ENCODE peak calls at places on chromosomes 11 and 22, in ten cellular contexts. One of them, this sample, is unnamed.

GRCh38 chr11:118996926-118997626 is 862 bp upstream of the CENATAC start:
- DNase-seq in PC-9: no peak
- DNase-seq in fibroblast of lung: no peak
- DNase-seq in tibial artery: no peak
- DNase-seq in breast epithelium: no peak
- DNase-seq in OCI-LY7: peak
- DNase-seq in esophagus muscularis mucosa: no peak
- DNase-seq in fibroblast of mammary gland: peak
- DNase-seq in sigmoid colon: no peak
- DNase-seq in AG10803: peak
- DNase-seq in this sample: no peak

GRCh38 chr11:120331301-120331966 is 4.8 kb upstream of the ARHGEF12 start:
- DNase-seq in breast epithelium: no peak
- DNase-seq in tibial artery: no peak
- DNase-seq in AG10803: peak
- DNase-seq in OCI-LY7: no peak
- DNase-seq in esophagus muscularis mucosa: no peak
- DNase-seq in fibroblast of mammary gland: peak
- DNase-seq in fibroblast of lung: peak
- DNase-seq in sigmoid colon: no peak
- DNase-seq in PC-9: peak
- DNase-seq in this sample: peak

GRCh38 chr11:57331720-57332119 is 4.0 kb downstream of the SSRP1 start:
- DNase-seq in fibroblast of lung: no peak
- DNase-seq in sigmoid colon: no peak
- DNase-seq in OCI-LY7: no peak
- DNase-seq in PC-9: no peak
- DNase-seq in fibroblast of mammary gland: no peak
- DNase-seq in AG10803: no peak
- DNase-seq in esophagus muscularis mucosa: no peak
- DNase-seq in breast epithelium: no peak
- DNase-seq in tibial artery: no peak
- DNase-seq in this sample: no peak

GRCh38 chr11:18243783-18244362 is 4.6 kb downstream of the SAA2 start:
- DNase-seq in tibial artery: peak
- DNase-seq in PC-9: peak
- DNase-seq in AG10803: peak
- DNase-seq in esophagus muscularis mucosa: no peak
- DNase-seq in fibroblast of mammary gland: peak
- DNase-seq in sigmoid colon: no peak
- DNase-seq in fibroblast of lung: peak
- DNase-seq in breast epithelium: no peak
- DNase-seq in OCI-LY7: peak
- DNase-seq in this sample: peak

GRCh38 chr11:33910960-33911339 is 19.1 kb upstream of the LMO2 start:
- DNase-seq in sigmoid colon: no peak
- DNase-seq in OCI-LY7: no peak
- DNase-seq in esophagus muscularis mucosa: no peak
- DNase-seq in breast epithelium: no peak
- DNase-seq in fibroblast of lung: no peak
- DNase-seq in tibial artery: no peak
- DNase-seq in PC-9: no peak
- DNase-seq in AG10803: no peak
- DNase-seq in fibroblast of mammary gland: no peak
- DNase-seq in this sample: no peak

GRCh38 chr22:21902296-21903087 is 35.0 kb upstream of the MAPK1 start:
- DNase-seq in esophagus muscularis mucosa: no peak
- DNase-seq in fibroblast of lung: no peak
- DNase-seq in AG10803: no peak
- DNase-seq in tibial artery: no peak
- DNase-seq in sigmoid colon: no peak
- DNase-seq in OCI-LY7: no peak
- DNase-seq in breast epithelium: no peak
- DNase-seq in fibroblast of mammary gland: no peak
- DNase-seq in PC-9: no peak
- DNase-seq in this sample: no peak

GRCh38 chr22:29580200-29580810 is 608 bp downstream of the NIPSNAP1 start:
- DNase-seq in esophagus muscularis mucosa: no peak
- DNase-seq in PC-9: no peak
- DNase-seq in fibroblast of mammary gland: no peak
- DNase-seq in tibial artery: no peak
- DNase-seq in fibroblast of lung: no peak
- DNase-seq in AG10803: no peak
- DNase-seq in OCI-LY7: peak
- DNase-seq in breast epithelium: no peak
- DNase-seq in sigmoid colon: no peak
- DNase-seq in this sample: no peak

GRCh38 chr11:48081151-48082010 is 101.0 kb downstream of the PTPRJ start:
- DNase-seq in breast epithelium: peak
- DNase-seq in sigmoid colon: peak
- DNase-seq in fibroblast of lung: peak
- DNase-seq in AG10803: peak
- DNase-seq in PC-9: no peak
- DNase-seq in OCI-LY7: peak
- DNase-seq in esophagus muscularis mucosa: no peak
- DNase-seq in fibroblast of mammary gland: peak
- DNase-seq in tibial artery: peak
- DNase-seq in this sample: peak

GRCh38 chr11:41074318-41074717 is 385.1 kb downstream of the LRRC4C start:
- DNase-seq in esophagus muscularis mucosa: no peak
- DNase-seq in fibroblast of mammary gland: no peak
- DNase-seq in fibroblast of lung: no peak
- DNase-seq in tibial artery: no peak
- DNase-seq in sigmoid colon: no peak
- DNase-seq in AG10803: no peak
- DNase-seq in OCI-LY7: no peak
- DNase-seq in PC-9: no peak
- DNase-seq in breast epithelium: no peak
- DNase-seq in this sample: no peak

GRCh38 chr11:85723088-85723487 is 37.1 kb upstream of the CCDC89 start:
- DNase-seq in sigmoid colon: no peak
- DNase-seq in OCI-LY7: no peak
- DNase-seq in breast epithelium: peak
- DNase-seq in AG10803: no peak
- DNase-seq in fibroblast of mammary gland: no peak
- DNase-seq in fibroblast of lung: no peak
- DNase-seq in PC-9: peak
- DNase-seq in tibial artery: no peak
- DNase-seq in esophagus muscularis mucosa: no peak
- DNase-seq in this sample: no peak

DNA sequence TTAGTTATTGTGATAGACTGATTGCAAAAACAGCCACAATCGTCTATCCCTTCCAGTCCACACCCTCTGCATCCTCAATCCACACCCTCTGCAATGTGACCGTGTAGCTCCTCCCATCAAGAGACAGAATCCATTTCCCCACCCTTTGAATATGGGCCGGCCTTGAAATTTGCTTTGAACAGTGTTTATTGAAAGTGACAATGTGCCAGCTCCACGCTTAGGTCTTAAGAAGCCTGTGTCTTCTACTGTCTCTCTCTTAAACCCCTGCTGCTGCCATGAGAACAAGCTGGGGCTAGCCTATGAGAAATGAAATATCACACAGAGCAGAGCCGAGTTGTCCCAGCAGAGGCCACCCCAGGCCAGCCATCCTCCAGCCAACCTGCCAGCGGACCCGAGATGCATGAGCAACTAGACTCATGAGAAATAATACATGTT is 22.3 kb upstream of the MICAL2 start:
- DNase-seq in OCI-LY7: no peak
- DNase-seq in fibroblast of mammary gland: peak
- DNase-seq in breast epithelium: peak
- DNase-seq in tibial artery: peak
- DNase-seq in sigmoid colon: peak
- DNase-seq in esophagus muscularis mucosa: no peak
- DNase-seq in PC-9: peak
- DNase-seq in AG10803: peak
- DNase-seq in fibroblast of lung: peak
- DNase-seq in this sample: peak
- TF ChIP-seq CTCF in OCI-LY7: no peak
- TF ChIP-seq CTCF in fibroblast of mammary gland: peak
- TF ChIP-seq CTCF in breast epithelium: peak
- TF ChIP-seq CTCF in tibial artery: peak
- TF ChIP-seq CTCF in sigmoid colon: no peak
- TF ChIP-seq CTCF in esophagus muscularis mucosa: peak
- TF ChIP-seq CTCF in PC-9: no peak
- TF ChIP-seq CTCF in AG10803: peak
- TF ChIP-seq CTCF in fibroblast of lung: peak
- TF ChIP-seq CTCF in this sample: peak

GRCh38 chr11:73649206-73649605 is 2.8 kb downstream of the PLEKHB1 start:
- DNase-seq in fibroblast of lung: no peak
- DNase-seq in OCI-LY7: no peak
- DNase-seq in esophagus muscularis mucosa: no peak
- DNase-seq in breast epithelium: no peak
- DNase-seq in fibroblast of mammary gland: no peak
- DNase-seq in tibial artery: no peak
- DNase-seq in PC-9: no peak
- DNase-seq in sigmoid colon: no peak
- DNase-seq in AG10803: no peak
- DNase-seq in this sample: no peak

GRCh38 chr11:73645570-73645969 is 811 bp upstream of the PLEKHB1 start:
- DNase-seq in PC-9: no peak
- DNase-seq in breast epithelium: no peak
- DNase-seq in AG10803: no peak
- DNase-seq in tibial artery: no peak
- DNase-seq in OCI-LY7: no peak
- DNase-seq in sigmoid colon: no peak
- DNase-seq in fibroblast of lung: no peak
- DNase-seq in esophagus muscularis mucosa: no peak
- DNase-seq in fibroblast of mammary gland: no peak
- DNase-seq in this sample: no peak

GRCh38 chr11:73648629-73649046 is 2.3 kb downstream of the PLEKHB1 start:
- DNase-seq in tibial artery: no peak
- DNase-seq in fibroblast of lung: no peak
- DNase-seq in PC-9: no peak
- DNase-seq in fibroblast of mammary gland: no peak
- DNase-seq in esophagus muscularis mucosa: no peak
- DNase-seq in AG10803: no peak
- DNase-seq in OCI-LY7: no peak
- DNase-seq in sigmoid colon: no peak
- DNase-seq in breast epithelium: no peak
- DNase-seq in this sample: no peak

GRCh38 chr11:73647459-73648100 is 1.2 kb downstream of the PLEKHB1 start:
- DNase-seq in AG10803: peak
- DNase-seq in tibial artery: peak
- DNase-seq in PC-9: peak
- DNase-seq in breast epithelium: peak
- DNase-seq in sigmoid colon: peak
- DNase-seq in fibroblast of mammary gland: peak
- DNase-seq in esophagus muscularis mucosa: peak
- DNase-seq in OCI-LY7: peak
- DNase-seq in fibroblast of lung: peak
- DNase-seq in this sample: peak

GRCh38 chr11:73645972-73646631 is at the start of gene PLEKHB1:
- DNase-seq in fibroblast of lung: no peak
- DNase-seq in AG10803: no peak
- DNase-seq in fibroblast of mammary gland: peak
- DNase-seq in sigmoid colon: no peak
- DNase-seq in OCI-LY7: no peak
- DNase-seq in breast epithelium: no peak
- DNase-seq in PC-9: no peak
- DNase-seq in esophagus muscularis mucosa: no peak
- DNase-seq in tibial artery: no peak
- DNase-seq in this sample: peak
- H3K4me3 ChIP-seq in fibroblast of lung: no peak
- H3K4me3 ChIP-seq in AG10803: no peak
- H3K4me3 ChIP-seq in fibroblast of mammary gland: peak
- H3K4me3 ChIP-seq in sigmoid colon: no peak
- H3K4me3 ChIP-seq in OCI-LY7: peak
- H3K4me3 ChIP-seq in breast epithelium: no peak
- H3K4me3 ChIP-seq in PC-9: peak
- H3K4me3 ChIP-seq in esophagus muscularis mucosa: peak
- H3K4me3 ChIP-seq in tibial artery: peak
- H3K4me3 ChIP-seq in this sample: no peak

GRCh38 chr11:105273660-105274280 is 134.2 kb upstream of the CARD18 start:
- DNase-seq in tibial artery: no peak
- DNase-seq in breast epithelium: no peak
- DNase-seq in fibroblast of mammary gland: no peak
- DNase-seq in OCI-LY7: no peak
- DNase-seq in AG10803: no peak
- DNase-seq in esophagus muscularis mucosa: no peak
- DNase-seq in PC-9: no peak
- DNase-seq in fibroblast of lung: no peak
- DNase-seq in sigmoid colon: no peak
- DNase-seq in this sample: no peak
- TF ChIP-seq CTCF in tibial artery: no peak
- TF ChIP-seq CTCF in breast epithelium: no peak
- TF ChIP-seq CTCF in fibroblast of mammary gland: no peak
- TF ChIP-seq CTCF in OCI-LY7: no peak
- TF ChIP-seq CTCF in AG10803: no peak
- TF ChIP-seq CTCF in esophagus muscularis mucosa: no peak
- TF ChIP-seq CTCF in PC-9: no peak
- TF ChIP-seq CTCF in fibroblast of lung: no peak
- TF ChIP-seq CTCF in sigmoid colon: no peak
- TF ChIP-seq CTCF in this sample: no peak

DNA sequence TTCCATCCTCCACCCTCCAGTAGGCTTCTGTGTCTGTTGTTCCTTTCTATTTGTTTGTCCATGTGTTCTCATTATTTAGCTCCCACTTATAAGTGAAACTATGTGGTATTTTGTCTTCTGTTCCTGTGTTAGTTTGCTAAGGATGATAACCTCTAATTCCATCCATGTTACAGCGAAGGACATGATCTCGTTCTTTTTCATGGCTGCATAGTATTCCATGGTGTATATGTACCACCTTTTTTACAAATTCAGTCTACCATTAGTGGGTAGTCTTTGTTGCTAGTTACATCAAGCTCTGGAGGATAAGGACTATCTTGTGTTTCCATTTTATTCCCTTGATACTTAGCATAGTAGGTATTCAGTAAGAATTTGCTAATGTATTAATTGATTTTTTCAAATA is 664.2 kb upstream of the FAT3 start:
- DNase-seq in OCI-LY7: no peak
- DNase-seq in fibroblast of lung: no peak
- DNase-seq in tibial artery: no peak
- DNase-seq in breast epithelium: no peak
- DNase-seq in sigmoid colon: no peak
- DNase-seq in AG10803: no peak
- DNase-seq in esophagus muscularis mucosa: no peak
- DNase-seq in fibroblast of mammary gland: no peak
- DNase-seq in PC-9: no peak
- DNase-seq in this sample: no peak
- H3K4me3 ChIP-seq in OCI-LY7: no peak
- H3K4me3 ChIP-seq in fibroblast of lung: no peak
- H3K4me3 ChIP-seq in tibial artery: no peak
- H3K4me3 ChIP-seq in breast epithelium: no peak
- H3K4me3 ChIP-seq in sigmoid colon: no peak
- H3K4me3 ChIP-seq in AG10803: no peak
- H3K4me3 ChIP-seq in esophagus muscularis mucosa: no peak
- H3K4me3 ChIP-seq in fibroblast of mammary gland: no peak
- H3K4me3 ChIP-seq in PC-9: no peak
- H3K4me3 ChIP-seq in this sample: no peak

This sample was measured in cardiac fibroblast.